ENCODE peak calls at places on chromosomes 3 and 15, in seven cellular contexts. Y, E, O, B, P, I and L are unnamed samples.

GRCh38 chr3:128330301-128330845 is 136.3 kb downstream of the DNAJB8 start:
- DNase-seq in B (no peak), Y (no peak), O (no peak), P (no peak), E (peak; percentile 40), I (no peak), L (no peak)

GRCh38 chr3:178950676-178951075 is 120.9 kb downstream of the ZMAT3 start:
- DNase-seq in O (peak; percentile 29), P (no peak), E (no peak), I (no peak), B (no peak), Y (no peak), L (no peak)

GRCh38 chr3:108404409-108404808 is 106.0 kb downstream of the MYH15 start:
- DNase-seq in I (no peak), O (peak; percentile 16), P (no peak), E (no peak), B (no peak), Y (no peak), L (no peak)

GRCh38 chr15:45285413-45285812 is 33.4 kb downstream of the SLC28A2 start:
- DNase-seq in B (no peak), O (no peak), P (no peak), E (no peak), I (no peak), Y (no peak), L (no peak)

GRCh38 chr3:132232231-132232792 is 84.9 kb upstream of the ACP3 start:
- DNase-seq in I (no peak), B (no peak), O (no peak), E (no peak), Y (no peak), P (no peak), L (no peak)

GRCh38 chr3:31066999-31067398 is 172.5 kb upstream of the GADL1 start:
- DNase-seq in P (no peak), O (peak; percentile 92), B (peak; percentile 11), I (no peak), E (no peak), Y (no peak), L (no peak)

GRCh38 chr15:23572844-23573243 is 7.4 kb downstream of the MKRN3 start:
- DNase-seq in E (no peak), Y (no peak), I (no peak), O (no peak), B (no peak), P (no peak), L (no peak)

GRCh38 chr3:124451655-124452317 is 278.5 kb upstream of the UMPS start:
- DNase-seq in Y (no peak), B (no peak), O (no peak), I (no peak), P (no peak), E (no peak), L (no peak)

GRCh38 chr3:118760611-118761606 is 273.7 kb downstream of the IGSF11 start:
- DNase-seq in I (no peak), P (no peak), B (no peak), Y (no peak), E (no peak), O (no peak), L (no peak)

GRCh38 chr3:141399979-141400971 is 32.0 kb downstream of the ZBTB38 start:
- DNase-seq in I (no peak), E (no peak), P (no peak), B (no peak), O (peak; percentile 49), Y (no peak), L (no peak)

GRCh38 chr3:157098823-157099185 is 61.1 kb downstream of the CCNL1 start:
- DNase-seq in E (no peak), P (no peak), B (no peak), I (no peak), Y (no peak), O (peak; percentile 69), L (no peak)

GRCh38 chr15:101348015-101348414 is 53.0 kb upstream of the SNRPA1 start:
- DNase-seq in E (no peak), P (no peak), O (no peak), I (no peak), Y (no peak), B (no peak), L (no peak)

GRCh38 chr15:44735482-44736260 is 657 bp upstream of the TRIM69 start:
- DNase-seq in B (peak; percentile 44), P (no peak), Y (no peak), I (no peak), E (no peak), O (no peak), L (no peak)

GRCh38 chr3:129838086-129838485 is 55.4 kb downstream of the TMCC1 start:
- DNase-seq in B (no peak), O (no peak), I (no peak), E (no peak), Y (no peak), P (no peak), L (no peak)

GRCh38 chr3:54008099-54008498 is 114.3 kb upstream of the CACNA2D3 start:
- DNase-seq in I (peak; percentile 54), Y (no peak), B (no peak), P (no peak), O (no peak), E (no peak), L (no peak)

GRCh38 chr15:67085237-67085817 is 19.9 kb downstream of the SMAD3 start:
- DNase-seq in P (no peak), Y (no peak), I (no peak), E (no peak), B (no peak), O (no peak), L (no peak)

GRCh38 chr3:99899603-99900002 is 81.9 kb downstream of the CMSS1 start:
- DNase-seq in Y (no peak), E (no peak), O (no peak), I (no peak), B (no peak), P (no peak), L (no peak)

GRCh38 chr15:41873711-41874110 is 20.1 kb downstream of the SPTBN5 start:
- DNase-seq in O (no peak), P (no peak), Y (no peak), B (no peak), I (no peak), E (no peak), L (no peak)

GRCh38 chr3:51709004-51709420 is 2.1 kb downstream of the GRM2 start:
- DNase-seq in E (peak; percentile 38), P (no peak), Y (no peak), B (no peak), O (no peak), I (peak; percentile 34), L (peak; percentile 80)

GRCh38 chr3:16305121-16305541 is 40.1 kb downstream of the OXNAD1 start:
- DNase-seq in Y (no peak), I (no peak), P (no peak), O (no peak), E (no peak), B (no peak), L (no peak)

GRCh38 chr15:69305204-69305931 is 6.7 kb downstream of the PAQR5 start:
- DNase-seq in O (peak; percentile 92), E (no peak), Y (no peak), P (no peak), B (peak; percentile 29), I (no peak), L (no peak)

GRCh38 chr15:44667039-44667360 is 3.5 kb upstream of the SPG11 start:
- DNase-seq in I (no peak), E (no peak), O (no peak), Y (no peak), B (no peak), P (no peak), L (no peak)

GRCh38 chr3:20924646-20925395 is 738.8 kb upstream of the SGO1 start:
- DNase-seq in P (no peak), O (no peak), E (no peak), I (no peak), B (no peak), Y (no peak), L (no peak)

GRCh38 chr15:78620839-78621421 is at the start of gene CHRNA3:
- DNase-seq in P (no peak), Y (peak; percentile 23), O (no peak), E (no peak), B (no peak), I (no peak), L (no peak)

GRCh38 chr15:78619022-78619950 is 1.5 kb downstream of the CHRNA3 start:
- DNase-seq in B (no peak), I (no peak), Y (no peak), E (no peak), O (no peak), P (no peak), L (peak; percentile 59)

GRCh38 chr15:78621810-78622402 is 1.1 kb upstream of the CHRNA3 start:
- DNase-seq in P (no peak), O (no peak), E (no peak), Y (no peak), I (no peak), B (no peak), L (no peak)

GRCh38 chr15:78618490-78618934 is 2.3 kb downstream of the CHRNA3 start:
- DNase-seq in O (peak; percentile 88), P (peak; percentile 73), I (peak; percentile 90), B (peak; percentile 91), E (peak; percentile 84), Y (peak; percentile 93), L (peak; percentile 94)

GRCh38 chr15:78620021-78620838 is 566 bp downstream of the CHRNA3 start:
- DNase-seq in O (peak; percentile 16), E (no peak), B (no peak), Y (peak; percentile 64), P (no peak), I (no peak), L (peak; percentile 84)
- TF ChIP-seq CTCF in O (peak; percentile 33), E (no peak), B (peak; percentile 22), Y (no peak), P (no peak), I (no peak), L (peak; percentile 43)

GRCh38 chr3:146180376-146180775 is 19.4 kb upstream of the PLOD2 start:
- DNase-seq in I (no peak), E (no peak), P (no peak), O (no peak), Y (no peak), B (no peak), L (no peak)
- TF ChIP-seq CTCF in I (no peak), E (no peak), P (no peak), O (no peak), Y (no peak), B (no peak), L (no peak)

GRCh38 chr3:196890309-196890708 is 22.6 kb downstream of the SENP5 start:
- DNase-seq in B (no peak), I (no peak), O (no peak), E (no peak), Y (no peak), P (no peak), L (no peak)
- TF ChIP-seq CTCF in B (no peak), I (no peak), O (no peak), E (no peak), Y (no peak), P (no peak), L (no peak)

DNA sequence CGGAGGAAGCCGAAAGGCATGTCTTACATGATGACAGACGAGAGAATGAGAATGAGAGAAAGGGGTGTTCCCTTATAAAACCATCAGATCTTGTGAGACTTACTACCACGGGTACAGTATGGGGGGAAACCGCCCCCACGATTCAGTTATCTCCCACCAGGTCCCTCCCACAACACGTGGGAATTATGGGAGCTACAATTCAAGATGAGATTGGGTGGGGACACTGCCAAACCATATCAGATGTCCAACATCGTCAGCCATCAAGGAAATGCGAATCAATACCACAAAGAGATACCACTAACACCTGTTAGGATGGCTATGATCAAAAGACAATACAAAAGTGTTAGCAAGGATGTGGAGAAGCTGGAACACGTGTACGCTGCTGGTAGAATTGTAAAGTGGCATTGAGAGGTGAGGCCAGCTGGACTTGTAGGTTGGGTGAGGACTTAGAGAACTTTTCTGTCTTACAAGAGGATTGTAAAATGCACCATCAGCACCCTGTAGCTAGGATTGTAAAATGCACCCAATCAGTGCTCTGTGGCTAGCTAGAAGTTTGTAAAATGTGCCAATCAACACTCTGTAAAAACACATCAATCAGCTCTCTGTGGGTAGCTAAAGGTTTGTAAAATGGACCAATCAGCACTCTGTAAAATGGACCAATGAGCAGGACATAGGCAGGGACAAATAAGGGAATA is 37.5 kb downstream of the VGLL4 start:
- DNase-seq in O (no peak), I (no peak), B (no peak), P (no peak), E (no peak), Y (no peak), L (no peak)
- TF ChIP-seq CTCF in O (no peak), I (no peak), B (no peak), P (no peak), E (no peak), Y (no peak), L (no peak)